ENCODE peak calls at places on chromosomes 5 and 9, in ten cellular contexts. Y, P, O, Z, I, U, L, V, A and X are unnamed samples.

GRCh38 chr9:81848472-81848871 is 79.8 kb upstream of the SPATA31D4 start:
- DNase-seq in A (peak; percentile 32), Z (peak; percentile 66), P (no peak), O (no peak), I (no peak), Y (no peak), U (no peak), V (no peak), L (peak; percentile 66), X (no peak)

GRCh38 chr9:93642961-93643360 is 66.6 kb downstream of the PHF2 start:
- DNase-seq in P (peak; percentile 10), A (no peak), Z (peak; percentile 63), I (no peak), U (no peak), Y (no peak), O (no peak), V (no peak), L (peak; percentile 82), X (no peak)

GRCh38 chr9:84839538-84839937 is 170.0 kb downstream of the NTRK2 start:
- DNase-seq in O (no peak), U (no peak), A (peak; percentile 52), I (no peak), P (no peak), L (no peak), Y (no peak), V (peak; percentile 35), Z (no peak), X (no peak)

GRCh38 chr9:33506626-33507370 is 17.3 kb upstream of the ANKRD18B start:
- DNase-seq in L (peak; percentile 97), I (no peak), Y (no peak), A (peak; percentile 99), V (no peak), P (peak; percentile 55), U (peak; percentile 27), Z (peak; percentile 91), O (no peak), X (no peak)

GRCh38 chr9:121674952-121675351 is 23.5 kb downstream of the DAB2IP start:
- DNase-seq in O (no peak), A (peak; percentile 51), L (peak; percentile 74), U (no peak), P (no peak), V (no peak), I (no peak), Z (no peak), Y (no peak), X (no peak)

GRCh38 chr9:114282926-114283325 is 40.0 kb upstream of the ORM1 start:
- DNase-seq in P (peak; percentile 18), L (peak; percentile 93), Y (no peak), U (no peak), Z (peak; percentile 84), A (peak; percentile 64), V (no peak), I (no peak), O (no peak), X (peak; percentile 3)

GRCh38 chr9:93633492-93634221 is 57.3 kb downstream of the PHF2 start:
- DNase-seq in O (no peak), A (no peak), V (no peak), Y (no peak), I (peak; percentile 41), L (no peak), P (no peak), Z (no peak), U (no peak), X (peak; percentile 11)

GRCh38 chr9:16425572-16425971 is 444.9 kb downstream of the BNC2 start:
- DNase-seq in V (no peak), I (no peak), Y (no peak), Z (peak; percentile 82), P (no peak), O (no peak), U (no peak), L (peak; percentile 81), A (no peak), X (no peak)

GRCh38 chr5:126852104-126852531 is 75.2 kb downstream of the LMNB1 start:
- DNase-seq in L (peak; percentile 17), A (no peak), I (peak; percentile 37), U (no peak), Y (peak; percentile 21), O (no peak), V (no peak), Z (no peak), P (no peak), X (no peak)

GRCh38 chr5:8905021-8905420 is 640.9 kb downstream of the SEMA5A start:
- DNase-seq in L (peak; percentile 45), U (no peak), V (peak; percentile 5), Y (no peak), I (no peak), A (peak; percentile 80), O (no peak), Z (peak; percentile 88), P (no peak), X (no peak)

GRCh38 chr5:13976867-13977479 is 32.5 kb upstream of the DNAH5 start:
- DNase-seq in A (peak; percentile 53), V (peak; percentile 74), Y (no peak), O (no peak), I (no peak), P (no peak), Z (peak; percentile 51), L (peak; percentile 70), U (peak; percentile 26), X (no peak)

GRCh38 chr5:67163863-67164595 is 32.6 kb downstream of the CD180 start:
- DNase-seq in A (no peak), Z (no peak), Y (no peak), O (no peak), P (no peak), V (no peak), I (no peak), U (no peak), L (no peak), X (peak; percentile 48)

GRCh38 chr9:18228101-18228500 is 245.9 kb upstream of the ADAMTSL1 start:
- DNase-seq in P (no peak), V (no peak), O (no peak), U (no peak), A (no peak), I (no peak), Y (no peak), Z (no peak), L (no peak), X (no peak)

GRCh38 chr5:150411245-150411979 is 1.3 kb downstream of the CD74 start:
- DNase-seq in O (peak; percentile 77), V (peak; percentile 50), A (no peak), L (peak; percentile 16), P (peak; percentile 85), U (no peak), Z (no peak), Y (peak; percentile 52), I (peak; percentile 61), X (peak; percentile 78)

DNA sequence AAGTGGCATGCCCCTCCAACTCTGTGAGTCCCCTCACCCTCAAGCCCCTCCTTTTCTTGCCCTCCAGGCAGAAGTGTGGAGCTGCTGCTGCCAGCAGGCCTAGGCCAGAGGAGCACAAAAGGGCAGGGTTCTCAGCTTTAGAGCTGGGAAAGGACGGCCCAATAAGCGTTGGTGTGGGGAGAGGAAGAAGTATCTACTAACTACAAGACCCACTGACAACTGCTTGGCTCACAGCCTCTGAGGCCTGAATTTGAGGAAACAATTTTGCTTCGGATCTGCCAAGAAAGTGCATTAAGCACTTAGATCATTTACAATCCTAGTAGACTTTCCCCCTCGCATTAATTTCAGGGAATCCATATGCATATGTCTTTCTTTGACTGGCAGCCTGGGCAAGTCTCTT is 179.4 kb downstream of the SNX18 start:
- DNase-seq in L (no peak), A (no peak), P (no peak), Z (peak; percentile 44), I (no peak), Y (no peak), V (no peak), U (no peak), O (no peak), X (peak; percentile 69)
- H3K4me1 ChIP-seq in L (peaks cover 17% of the 10 kb centered on the region), A (peaks cover 14% of the 10 kb centered on the region), P (peaks cover 19% of the 10 kb centered on the region), Z (peaks cover 2% of the 10 kb centered on the region), I (no peaks in the 10 kb centered on the region), Y (no peaks in the 10 kb centered on the region), V (peaks cover 12% of the 10 kb centered on the region), U (no peaks in the 10 kb centered on the region), O (peaks cover 7% of the 10 kb centered on the region), X (peaks cover 3% of the 10 kb centered on the region)

DNA sequence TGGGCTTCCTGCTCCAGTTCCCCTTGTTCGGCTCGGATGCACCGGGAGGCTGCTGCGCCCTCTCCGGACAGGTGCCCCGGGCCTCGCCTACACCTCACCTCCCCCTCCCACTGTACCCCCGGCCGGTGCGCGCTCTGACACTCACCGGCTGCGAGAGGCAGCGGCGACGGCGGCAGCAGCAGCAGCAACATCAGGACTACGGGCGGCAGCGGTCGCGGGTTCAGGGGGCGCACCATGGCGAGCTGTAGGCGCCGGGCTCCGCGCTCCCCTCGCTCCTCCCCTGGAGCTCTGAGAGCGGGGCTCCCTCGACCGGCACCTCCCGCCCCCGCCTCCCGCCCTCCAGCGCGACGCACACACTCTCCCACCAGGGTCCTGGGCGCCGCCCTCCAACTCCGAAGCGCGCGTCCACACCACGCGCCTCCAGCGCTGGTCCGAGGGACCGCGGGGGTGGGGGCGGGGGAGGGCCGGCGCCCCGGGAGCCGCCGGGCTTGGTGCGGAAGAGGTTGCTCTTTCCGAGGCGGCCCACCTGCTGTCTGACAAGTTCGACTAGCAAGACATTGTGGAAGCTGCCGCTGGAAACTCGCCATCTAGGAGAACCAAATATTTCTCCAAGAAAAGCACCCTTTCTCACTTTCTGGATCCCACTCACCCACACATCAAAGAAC is at the start of gene GFRA3:
- DNase-seq in V (peak; percentile 55), P (no peak), Y (no peak), O (no peak), U (no peak), L (no peak), I (peak; percentile 68), Z (no peak), A (no peak), X (no peak)
- H3K4me3 ChIP-seq in V (peak within 1 kb of the TSS; percentile 42), P (peak within 1 kb of the TSS; percentile 34), Y (peak within 1 kb of the TSS; percentile 19), O (peak within 1 kb of the TSS; percentile 38), U (no peak within 1 kb of the TSS), L (peak within 1 kb of the TSS; percentile 30), I (peak within 1 kb of the TSS; percentile 35), Z (peak within 1 kb of the TSS; percentile 42), A (peak within 1 kb of the TSS; percentile 29), X (peak within 1 kb of the TSS; percentile 55)

GRCh38 chr5:36013182-36013581 is 22.0 kb upstream of the UGT3A1 start:
- DNase-seq in V (no peak), P (no peak), Y (no peak), A (no peak), L (no peak), O (no peak), U (no peak), Z (no peak), I (no peak), X (no peak)
- H3K9me3 ChIP-seq in V (no peaks in the 10 kb centered on the region), P (peaks cover 50% of the 10 kb centered on the region), Y (peaks cover 5% of the 10 kb centered on the region), A (peaks cover 6% of the 10 kb centered on the region), L (no peaks in the 10 kb centered on the region), O (peaks cover 37% of the 10 kb centered on the region), U (no peaks in the 10 kb centered on the region), Z (no peaks in the 10 kb centered on the region), I (peaks cover 36% of the 10 kb centered on the region), X (peaks cover 8% of the 10 kb centered on the region)

DNA sequence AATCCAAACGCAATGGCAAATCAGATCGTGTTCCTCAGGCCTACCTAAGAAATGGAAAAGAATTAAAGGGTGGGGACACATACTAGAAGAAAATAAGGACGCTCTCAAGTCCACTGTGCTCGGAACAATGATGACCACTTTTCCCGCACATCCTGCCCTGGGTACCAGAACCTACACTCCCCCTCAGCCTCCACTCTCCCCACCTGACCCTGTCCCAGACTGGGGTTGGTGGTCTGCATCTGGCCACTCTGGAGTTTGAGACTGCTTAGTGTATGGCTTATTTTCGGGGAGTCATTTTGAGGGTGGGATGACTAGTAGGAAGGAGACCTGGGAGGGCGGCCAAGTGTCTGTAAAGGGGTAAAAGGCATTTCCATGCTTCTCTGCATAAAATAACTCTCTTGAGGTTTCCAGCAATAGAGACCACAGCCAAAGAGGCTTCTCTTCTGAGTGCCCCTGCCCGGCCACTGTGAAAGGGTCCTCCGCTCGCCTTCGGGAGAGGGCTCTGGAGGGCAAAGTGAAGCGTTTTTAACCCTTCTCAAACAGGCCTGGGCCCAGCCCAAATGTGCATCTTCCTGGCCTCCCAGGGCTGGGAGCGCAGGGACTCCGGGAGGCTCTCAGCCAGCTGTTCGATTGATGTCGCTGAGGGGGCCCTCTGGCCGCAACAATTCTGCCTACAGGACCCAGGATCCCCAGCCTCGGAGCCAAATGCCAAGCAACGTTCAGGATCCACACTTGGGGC is 4.6 kb upstream of the OTP start:
- DNase-seq in U (no peak), P (no peak), A (no peak), V (no peak), O (no peak), L (no peak), Z (no peak), Y (no peak), I (peak; percentile 66), X (no peak)
- H3K4me1 ChIP-seq in U (peaks cover 3% of the 10 kb centered on the region), P (no peaks in the 10 kb centered on the region), A (no peaks in the 10 kb centered on the region), V (peaks cover 4% of the 10 kb centered on the region), O (peaks cover 31% of the 10 kb centered on the region), L (peaks cover 2% of the 10 kb centered on the region), Z (no peaks in the 10 kb centered on the region), Y (peaks cover 15% of the 10 kb centered on the region), I (peaks cover 22% of the 10 kb centered on the region), X (peaks cover 6% of the 10 kb centered on the region)